ENCODE peak calls at places on chromosomes 13 and 19, in five cellular contexts. One of them, this sample, is unnamed.

GRCh38 chr19:35038623-35039512 is 2.7 kb upstream of the HPN start:
- DNase-seq in AG04449: no peak
- DNase-seq in thyroid gland: no peak
- DNase-seq in neural crest cell: no peak
- DNase-seq in choroid plexus epithelial cell: no peak
- DNase-seq in this sample: no peak

GRCh38 chr13:38582133-38582532 is 104.7 kb upstream of the FREM2 start:
- DNase-seq in AG04449: no peak
- DNase-seq in thyroid gland: no peak
- DNase-seq in neural crest cell: peak; percentile 34
- DNase-seq in choroid plexus epithelial cell: peak; percentile 60
- DNase-seq in this sample: peak; percentile 82

GRCh38 chr13:38530492-38530891 is 156.4 kb upstream of the FREM2 start:
- DNase-seq in AG04449: no peak
- DNase-seq in thyroid gland: no peak
- DNase-seq in neural crest cell: no peak
- DNase-seq in choroid plexus epithelial cell: peak; percentile 65
- DNase-seq in this sample: peak; percentile 57

GRCh38 chr19:5103061-5103701 is 134.3 kb downstream of the KDM4B start:
- DNase-seq in AG04449: no peak
- DNase-seq in thyroid gland: peak; percentile 92
- DNase-seq in neural crest cell: no peak
- DNase-seq in choroid plexus epithelial cell: no peak
- DNase-seq in this sample: peak; percentile 80

GRCh38 chr19:41350735-41351338 is 2.9 kb downstream of the TGFB1 start:
- DNase-seq in AG04449: no peak
- DNase-seq in thyroid gland: no peak
- DNase-seq in neural crest cell: no peak
- DNase-seq in choroid plexus epithelial cell: peak; percentile 32
- DNase-seq in this sample: no peak

GRCh38 chr13:110233181-110233641 is 73.7 kb downstream of the COL4A1 start:
- DNase-seq in AG04449: no peak
- DNase-seq in thyroid gland: no peak
- DNase-seq in neural crest cell: no peak
- DNase-seq in choroid plexus epithelial cell: peak; percentile 92
- DNase-seq in this sample: peak; percentile 67

GRCh38 chr19:57099199-57099661 is 20.6 kb upstream of the USP29 start:
- DNase-seq in AG04449: no peak
- DNase-seq in thyroid gland: peak; percentile 52
- DNase-seq in neural crest cell: peak; percentile 21
- DNase-seq in choroid plexus epithelial cell: peak; percentile 50
- DNase-seq in this sample: peak; percentile 77

GRCh38 chr19:56403261-56403660 is 871 bp upstream of the ZNF583 start:
- DNase-seq in AG04449: no peak
- DNase-seq in thyroid gland: no peak
- DNase-seq in neural crest cell: no peak
- DNase-seq in choroid plexus epithelial cell: peak; percentile 36
- DNase-seq in this sample: peak; percentile 10

GRCh38 chr13:42551611-42552010 is 22.3 kb upstream of the TNFSF11 start:
- DNase-seq in AG04449: no peak
- DNase-seq in thyroid gland: no peak
- DNase-seq in neural crest cell: no peak
- DNase-seq in choroid plexus epithelial cell: no peak
- DNase-seq in this sample: no peak

GRCh38 chr19:35205733-35206323 is 22.7 kb downstream of the FAM187B start:
- DNase-seq in AG04449: no peak
- DNase-seq in thyroid gland: no peak
- DNase-seq in neural crest cell: no peak
- DNase-seq in choroid plexus epithelial cell: no peak
- DNase-seq in this sample: no peak

GRCh38 chr19:49468746-49469447 is 5.1 kb upstream of the FLT3LG start:
- DNase-seq in AG04449: no peak
- DNase-seq in thyroid gland: peak; percentile 18
- DNase-seq in neural crest cell: no peak
- DNase-seq in choroid plexus epithelial cell: peak; percentile 66
- DNase-seq in this sample: peak; percentile 94

GRCh38 chr13:50141660-50142010 is 126.4 kb downstream of the KCNRG start:
- DNase-seq in AG04449: no peak
- DNase-seq in thyroid gland: no peak
- DNase-seq in neural crest cell: no peak
- DNase-seq in choroid plexus epithelial cell: no peak
- DNase-seq in this sample: no peak

GRCh38 chr13:111469916-111470506 is 149.6 kb downstream of the TEX29 start:
- DNase-seq in AG04449: no peak
- DNase-seq in thyroid gland: peak; percentile 57
- DNase-seq in neural crest cell: no peak
- DNase-seq in choroid plexus epithelial cell: no peak
- DNase-seq in this sample: no peak

GRCh38 chr13:108266316-108266936 is 3.1 kb upstream of the TNFSF13B start:
- DNase-seq in AG04449: no peak
- DNase-seq in thyroid gland: no peak
- DNase-seq in neural crest cell: no peak
- DNase-seq in choroid plexus epithelial cell: no peak
- DNase-seq in this sample: peak; percentile 95

GRCh38 chr13:26785845-26786630 is 25.5 kb upstream of the GPR12 start:
- DNase-seq in AG04449: no peak
- DNase-seq in thyroid gland: no peak
- DNase-seq in neural crest cell: no peak
- DNase-seq in choroid plexus epithelial cell: no peak
- DNase-seq in this sample: peak; percentile 56

GRCh38 chr19:38634757-38635482 is 12.5 kb upstream of the ACTN4 start:
- DNase-seq in AG04449: no peak
- DNase-seq in thyroid gland: peak; percentile 73
- DNase-seq in neural crest cell: peak; percentile 85
- DNase-seq in choroid plexus epithelial cell: peak; percentile 69
- DNase-seq in this sample: peak; percentile 74

GRCh38 chr13:97512732-97513131 is 78.8 kb downstream of the RAP2A start:
- DNase-seq in AG04449: no peak
- DNase-seq in thyroid gland: no peak
- DNase-seq in neural crest cell: no peak
- DNase-seq in choroid plexus epithelial cell: no peak
- DNase-seq in this sample: no peak

GRCh38 chr13:112616586-112617381 is 28.8 kb upstream of the TUBGCP3 start:
- DNase-seq in AG04449: no peak
- DNase-seq in thyroid gland: peak; percentile 15
- DNase-seq in neural crest cell: peak; percentile 28
- DNase-seq in choroid plexus epithelial cell: peak; percentile 61
- DNase-seq in this sample: peak; percentile 53

GRCh38 chr13:29815336-29815735 is 35.1 kb downstream of the UBL3 start:
- DNase-seq in AG04449: no peak
- DNase-seq in thyroid gland: no peak
- DNase-seq in neural crest cell: no peak
- DNase-seq in choroid plexus epithelial cell: no peak
- DNase-seq in this sample: no peak

GRCh38 chr19:31439270-31439573 is 90.0 kb upstream of the TSHZ3 start:
- DNase-seq in AG04449: no peak
- DNase-seq in thyroid gland: no peak
- DNase-seq in neural crest cell: no peak
- DNase-seq in choroid plexus epithelial cell: no peak
- DNase-seq in this sample: no peak

GRCh38 chr19:30406220-30406944 is 34.2 kb downstream of the ZNF536 start:
- DNase-seq in AG04449: no peak
- DNase-seq in thyroid gland: peak; percentile 60
- DNase-seq in neural crest cell: peak; percentile 16
- DNase-seq in choroid plexus epithelial cell: no peak
- DNase-seq in this sample: peak; percentile 12

GRCh38 chr13:81957121-81957520 is 1616.2 kb upstream of the SPRY2 start:
- DNase-seq in AG04449: no peak
- DNase-seq in thyroid gland: no peak
- DNase-seq in neural crest cell: no peak
- DNase-seq in choroid plexus epithelial cell: no peak
- DNase-seq in this sample: no peak

GRCh38 chr13:30415430-30416030 is 6.8 kb upstream of the UBE2L5 start:
- DNase-seq in AG04449: no peak
- DNase-seq in thyroid gland: no peak
- DNase-seq in neural crest cell: no peak
- DNase-seq in choroid plexus epithelial cell: no peak
- DNase-seq in this sample: no peak

GRCh38 chr13:103157434-103158145 is 91.4 kb upstream of the SLC10A2 start:
- DNase-seq in AG04449: no peak
- DNase-seq in thyroid gland: no peak
- DNase-seq in neural crest cell: no peak
- DNase-seq in choroid plexus epithelial cell: no peak
- DNase-seq in this sample: no peak

GRCh38 chr13:87893186-87893585 is 222.0 kb downstream of the SLITRK5 start:
- DNase-seq in AG04449: no peak
- DNase-seq in thyroid gland: no peak
- DNase-seq in neural crest cell: no peak
- DNase-seq in choroid plexus epithelial cell: no peak
- DNase-seq in this sample: no peak

GRCh38 chr19:42634409-42635232 is 39.9 kb upstream of the CEACAM8 start:
- DNase-seq in AG04449: no peak
- DNase-seq in thyroid gland: peak; percentile 30
- DNase-seq in neural crest cell: no peak
- DNase-seq in choroid plexus epithelial cell: peak; percentile 57
- DNase-seq in this sample: peak; percentile 58

GRCh38 chr19:39130337-39131254 is 5.0 kb downstream of the PAK4 start:
- DNase-seq in AG04449: no peak
- DNase-seq in thyroid gland: no peak
- DNase-seq in neural crest cell: no peak
- DNase-seq in choroid plexus epithelial cell: no peak
- DNase-seq in this sample: no peak

GRCh38 chr19:50320051-50320450 is 9.1 kb downstream of the KCNC3 start:
- DNase-seq in AG04449: no peak
- DNase-seq in thyroid gland: no peak
- DNase-seq in neural crest cell: no peak
- DNase-seq in choroid plexus epithelial cell: no peak
- DNase-seq in this sample: no peak

GRCh38 chr13:105979586-105979985 is 555.9 kb downstream of the EFNB2 start:
- DNase-seq in AG04449: no peak
- DNase-seq in thyroid gland: peak; percentile 53
- DNase-seq in neural crest cell: no peak
- DNase-seq in choroid plexus epithelial cell: peak; percentile 34
- DNase-seq in this sample: peak; percentile 11

GRCh38 chr13:21338156-21338555 is 120.9 kb downstream of the ZDHHC20 start:
- DNase-seq in AG04449: no peak
- DNase-seq in thyroid gland: no peak
- DNase-seq in neural crest cell: no peak
- DNase-seq in choroid plexus epithelial cell: no peak
- DNase-seq in this sample: no peak

GRCh38 chr19:19610376-19611240 is 7.9 kb downstream of the PBX4 start:
- DNase-seq in AG04449: no peak
- DNase-seq in thyroid gland: peak; percentile 71
- DNase-seq in neural crest cell: no peak
- DNase-seq in choroid plexus epithelial cell: peak; percentile 83
- DNase-seq in this sample: no peak

GRCh38 chr19:19619121-19619848 is 798 bp upstream of the PBX4 start:
- DNase-seq in AG04449: no peak
- DNase-seq in thyroid gland: no peak
- DNase-seq in neural crest cell: no peak
- DNase-seq in choroid plexus epithelial cell: no peak
- DNase-seq in this sample: no peak

GRCh38 chr19:19618384-19619051 is at the start of gene PBX4:
- DNase-seq in AG04449: no peak
- DNase-seq in thyroid gland: peak; percentile 98
- DNase-seq in neural crest cell: peak; percentile 96
- DNase-seq in choroid plexus epithelial cell: peak; percentile 91
- DNase-seq in this sample: peak; percentile 97

GRCh38 chr19:19615086-19615485 is 3.4 kb downstream of the PBX4 start:
- DNase-seq in AG04449: no peak
- DNase-seq in thyroid gland: peak; percentile 56
- DNase-seq in neural crest cell: no peak
- DNase-seq in choroid plexus epithelial cell: no peak
- DNase-seq in this sample: no peak

DNA sequence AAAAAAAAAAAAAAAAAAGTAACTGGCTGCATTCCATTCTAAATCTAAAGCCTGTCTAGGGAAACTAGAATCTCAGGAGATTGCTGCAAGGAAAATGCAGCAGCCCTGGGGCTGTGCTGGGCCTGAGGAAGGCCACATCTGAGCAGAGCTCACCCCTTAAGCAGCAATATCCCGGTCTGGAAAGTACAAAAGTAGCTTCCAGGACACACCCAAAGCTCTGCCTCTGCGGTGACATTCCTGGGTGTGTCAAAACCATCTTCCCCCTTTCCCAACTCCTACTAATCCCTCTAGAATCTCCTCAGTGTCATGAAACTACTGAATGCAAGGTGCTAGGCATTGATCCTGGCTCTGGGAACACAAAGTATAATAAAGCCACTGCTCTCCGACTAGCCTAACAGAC is 5.0 kb downstream of the PBX4 start:
- DNase-seq in AG04449: no peak
- DNase-seq in thyroid gland: peak; percentile 33
- DNase-seq in neural crest cell: no peak
- DNase-seq in choroid plexus epithelial cell: no peak
- DNase-seq in this sample: no peak
- TF ChIP-seq CTCF in AG04449: no peak
- TF ChIP-seq CTCF in thyroid gland: no peak
- TF ChIP-seq CTCF in neural crest cell: no peak
- TF ChIP-seq CTCF in choroid plexus epithelial cell: no peak
- TF ChIP-seq CTCF in this sample: no peak

GRCh38 chr13:71312923-71313322 is 554.1 kb downstream of the DACH1 start:
- DNase-seq in AG04449: no peak
- DNase-seq in thyroid gland: no peak
- DNase-seq in neural crest cell: no peak
- DNase-seq in choroid plexus epithelial cell: no peak
- DNase-seq in this sample: no peak
- TF ChIP-seq CTCF in AG04449: no peak
- TF ChIP-seq CTCF in thyroid gland: no peak
- TF ChIP-seq CTCF in neural crest cell: no peak
- TF ChIP-seq CTCF in choroid plexus epithelial cell: no peak
- TF ChIP-seq CTCF in this sample: no peak

DNA sequence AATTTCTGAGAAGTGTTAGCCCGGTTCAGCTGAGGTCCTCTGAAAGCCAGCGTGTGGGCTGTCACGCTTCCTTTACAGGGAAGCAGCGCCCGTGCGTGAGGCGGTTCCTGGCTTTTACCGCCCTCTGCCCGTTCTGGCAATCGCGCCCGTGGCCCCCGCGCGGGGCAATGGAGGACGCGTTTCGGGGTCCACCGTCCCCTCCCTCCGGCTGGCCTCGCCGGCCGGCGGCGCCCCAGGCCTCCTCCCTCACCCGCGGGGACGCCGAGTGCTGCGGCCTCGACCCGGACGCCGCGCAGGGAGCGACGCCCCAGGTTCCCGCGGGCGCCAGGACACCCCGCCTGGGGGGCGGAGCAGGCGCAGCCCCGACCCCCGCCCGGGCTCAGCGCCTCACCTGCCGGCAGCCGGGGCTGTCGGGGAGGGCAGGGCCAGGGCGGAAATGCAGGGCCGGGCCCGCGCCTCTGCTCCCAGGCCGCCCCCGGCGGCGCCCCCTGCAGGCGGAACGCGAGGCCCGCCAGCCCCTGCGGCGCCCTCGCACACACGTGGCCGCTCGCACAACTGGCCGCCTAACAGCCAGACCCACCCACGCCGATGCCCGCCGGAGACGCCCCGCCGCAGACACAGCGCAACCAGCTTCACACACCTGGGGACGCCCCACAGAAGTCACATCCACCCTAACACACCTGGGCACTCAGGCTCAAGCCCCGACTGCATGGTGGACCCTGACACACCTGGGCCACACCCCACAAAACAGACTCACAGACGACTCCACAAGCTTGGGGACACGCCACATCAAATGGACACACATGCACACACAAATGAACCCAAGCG is at the start of gene GGACT:
- DNase-seq in AG04449: no peak
- DNase-seq in thyroid gland: peak; percentile 72
- DNase-seq in neural crest cell: peak; percentile 74
- DNase-seq in choroid plexus epithelial cell: peak; percentile 59
- DNase-seq in this sample: peak; percentile 79
- TF ChIP-seq CTCF in AG04449: peak; percentile 69
- TF ChIP-seq CTCF in thyroid gland: peak; percentile 38
- TF ChIP-seq CTCF in neural crest cell: peak; percentile 79
- TF ChIP-seq CTCF in choroid plexus epithelial cell: peak; percentile 46
- TF ChIP-seq CTCF in this sample: peak; percentile 58

GRCh38 chr19:53537523-53538377 is at the start of gene ZNF331:
- DNase-seq in AG04449: no peak
- DNase-seq in thyroid gland: peak; percentile 78
- DNase-seq in neural crest cell: peak; percentile 58
- DNase-seq in choroid plexus epithelial cell: peak; percentile 64
- DNase-seq in this sample: peak; percentile 75
- TF ChIP-seq CTCF in AG04449: peak; percentile 53
- TF ChIP-seq CTCF in thyroid gland: peak; percentile 12
- TF ChIP-seq CTCF in neural crest cell: peak; percentile 51
- TF ChIP-seq CTCF in choroid plexus epithelial cell: peak; percentile 40
- TF ChIP-seq CTCF in this sample: peak; percentile 45